ENCODE peak calls at places on chromosomes 5 and 9, in ten cellular contexts. X is endothelial cell, G is transverse colon, C is BJ, M is choroid plexus epithelial cell, Y is HCT116, N is AG09309, V is upper lobe of right lung, A is type B pancreatic cell, B is AG04449. Z is an unnamed sample.

GRCh38 chr5:160029004-160029403 is 20.1 kb downstream of the TTC1 start:
- DNase-seq in X (no peak), G (no peak), C (no peak), M (peak), Y (no peak), N (no peak), V (no peak), A (no peak), B (no peak), Z (no peak)

GRCh38 chr5:173878224-173878967 is 9.8 kb upstream of the CPEB4 start:
- DNase-seq in X (no peak), G (no peak), C (no peak), M (no peak), Y (no peak), N (no peak), V (no peak), A (no peak), B (no peak), Z (no peak)

GRCh38 chr5:27038476-27038875 is at the start of gene CDH9:
- DNase-seq in X (peak), G (no peak), C (no peak), M (peak), Y (no peak), N (no peak), V (no peak), A (no peak), B (no peak), Z (no peak)

GRCh38 chr5:103120607-103121200 is 603 bp downstream of the PPIP5K2 start:
- DNase-seq in X (no peak), G (peak), C (no peak), M (peak), Y (no peak), N (no peak), V (no peak), A (no peak), B (no peak), Z (no peak)

GRCh38 chr5:146599261-146599660 is 83.3 kb upstream of the GPR151 start:
- DNase-seq in X (no peak), G (no peak), C (no peak), M (no peak), Y (no peak), N (no peak), V (no peak), A (no peak), B (no peak), Z (no peak)

GRCh38 chr5:172294831-172295230 is 11.3 kb upstream of the UBTD2 start:
- DNase-seq in X (no peak), G (no peak), C (no peak), M (no peak), Y (no peak), N (no peak), V (no peak), A (no peak), B (no peak), Z (no peak)

GRCh38 chr5:67693956-67694564 is 497.5 kb upstream of the CD180 start:
- DNase-seq in X (no peak), G (peak), C (peak), M (peak), Y (no peak), N (no peak), V (peak), A (no peak), B (no peak), Z (no peak)

GRCh38 chr5:107542428-107542827 is 128.3 kb downstream of the EFNA5 start:
- DNase-seq in X (no peak), G (peak), C (no peak), M (peak), Y (peak), N (peak), V (peak), A (no peak), B (no peak), Z (peak)

GRCh38 chr9:106883626-106884190 is 20.7 kb downstream of the ZNF462 start:
- DNase-seq in X (no peak), G (no peak), C (no peak), M (peak), Y (no peak), N (no peak), V (no peak), A (no peak), B (no peak), Z (no peak)

GRCh38 chr5:34843482-34843881 is 4.5 kb downstream of the TTC23L start:
- DNase-seq in X (no peak), G (no peak), C (no peak), M (peak), Y (no peak), N (no peak), V (no peak), A (no peak), B (no peak), Z (no peak)

GRCh38 chr9:23412458-23412857 is 413.6 kb downstream of the ELAVL2 start:
- DNase-seq in X (no peak), G (no peak), C (no peak), M (no peak), Y (no peak), N (no peak), V (no peak), A (no peak), B (no peak), Z (no peak)

GRCh38 chr9:131398204-131398603 is 4.3 kb downstream of the PRRC2B start:
- DNase-seq in X (no peak), G (peak), C (no peak), M (peak), Y (no peak), N (no peak), V (no peak), A (no peak), B (no peak), Z (no peak)

GRCh38 chr9:117344892-117345660 is 69.8 kb downstream of the ASTN2 start:
- DNase-seq in X (no peak), G (no peak), C (no peak), M (peak), Y (no peak), N (no peak), V (no peak), A (no peak), B (no peak), Z (no peak)

GRCh38 chr9:131020862-131021261 is 11.9 kb downstream of the LAMC3 start:
- DNase-seq in X (no peak), G (no peak), C (no peak), M (no peak), Y (no peak), N (no peak), V (no peak), A (no peak), B (no peak), Z (no peak)

GRCh38 chr5:156329197-156329611 is 2.2 kb downstream of the SGCD start:
- DNase-seq in X (no peak), G (no peak), C (no peak), M (no peak), Y (no peak), N (no peak), V (no peak), A (no peak), B (no peak), Z (no peak)

DNA sequence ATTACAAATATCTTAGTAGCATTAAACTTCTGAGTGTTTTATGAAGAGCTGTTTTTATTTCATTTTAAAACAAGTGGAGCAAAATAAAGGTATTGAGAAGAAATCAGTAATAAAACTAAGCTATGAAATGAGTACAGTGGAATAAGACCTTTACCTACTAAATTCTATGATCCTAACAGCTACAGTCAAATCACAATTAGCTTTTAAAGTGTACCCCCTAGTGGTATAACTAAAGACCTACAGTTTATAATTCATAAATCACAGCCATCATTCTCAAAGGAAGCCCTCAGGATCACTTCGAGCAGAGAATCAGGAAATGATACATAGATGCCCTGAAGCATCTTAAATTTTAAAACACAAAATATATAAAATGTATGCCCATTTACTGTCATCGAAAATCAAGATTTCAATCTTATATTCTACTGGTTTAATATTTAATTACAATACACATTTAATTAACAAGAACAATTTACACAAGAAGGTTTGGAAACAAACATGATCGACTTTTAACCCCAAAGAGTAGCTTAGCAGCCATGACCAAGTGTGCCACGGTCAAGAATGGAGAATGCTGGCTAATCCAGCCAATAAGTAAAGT is 12.3 kb downstream of the CCNH start:
- DNase-seq in X (no peak), G (no peak), C (no peak), M (peak), Y (peak), N (no peak), V (no peak), A (no peak), B (no peak), Z (no peak)
- TF ChIP-seq CTCF in X (peak), G (peak), C (peak), M (peak), Y (peak), N (peak), V (peak), A (peak), B (peak), Z (peak)

GRCh38 chr5:32584651-32585050 is 706 bp upstream of the SUB1 start:
- DNase-seq in X (no peak), G (no peak), C (no peak), M (no peak), Y (no peak), N (no peak), V (no peak), A (no peak), B (no peak), Z (no peak)

GRCh38 chr5:32587067-32587551 is 1.8 kb downstream of the SUB1 start:
- DNase-seq in X (no peak), G (no peak), C (no peak), M (no peak), Y (no peak), N (no peak), V (no peak), A (no peak), B (no peak), Z (no peak)

GRCh38 chr5:32585122-32585445 is 273 bp upstream of the SUB1 start:
- DNase-seq in X (no peak), G (no peak), C (no peak), M (no peak), Y (no peak), N (no peak), V (no peak), A (no peak), B (no peak), Z (no peak)

GRCh38 chr5:32586251-32586642 is 890 bp downstream of the SUB1 start:
- DNase-seq in X (no peak), G (no peak), C (no peak), M (no peak), Y (no peak), N (no peak), V (no peak), A (no peak), B (no peak), Z (no peak)

DNA sequence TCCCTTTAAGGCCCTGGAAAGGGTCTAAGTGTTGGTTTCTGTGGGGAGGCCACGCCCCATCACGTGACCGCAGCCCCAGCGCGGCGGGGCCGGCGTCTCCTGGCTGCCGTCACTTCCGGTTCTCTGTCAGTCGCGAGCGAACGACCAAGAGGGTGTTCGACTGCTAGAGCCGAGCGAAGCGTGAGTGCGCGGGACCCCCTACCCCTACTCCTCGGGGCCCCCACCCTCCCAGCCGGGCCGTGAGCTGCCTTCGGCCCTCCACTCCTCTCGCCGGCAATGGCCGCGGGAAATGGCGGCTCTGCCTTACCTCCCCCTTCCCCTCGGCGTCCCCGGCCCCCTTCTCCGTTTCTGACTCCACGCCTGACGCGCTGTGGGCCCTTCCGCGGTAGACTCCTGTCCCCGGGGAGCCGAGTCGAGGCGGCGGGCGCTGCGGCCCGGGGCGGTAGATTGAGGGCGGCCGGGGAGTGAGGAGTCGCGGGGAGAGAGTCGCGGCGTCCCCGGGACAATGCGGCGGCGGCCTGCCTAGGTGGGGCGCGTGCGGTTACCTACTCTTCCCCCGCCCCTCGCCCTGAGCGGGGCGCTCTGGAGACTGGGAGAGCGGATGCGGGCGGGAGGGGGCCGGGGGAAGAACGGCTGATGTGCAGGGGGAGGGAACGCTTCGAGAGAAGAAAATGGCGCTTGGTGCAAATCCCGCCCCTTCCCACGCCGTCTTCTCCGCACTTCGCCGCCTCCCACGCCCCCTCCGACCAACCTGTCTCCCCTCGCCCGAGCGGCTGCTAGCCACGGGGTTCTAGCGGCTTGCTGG is at the start of gene SUB1:
- DNase-seq in X (peak), G (peak), C (peak), M (peak), Y (peak), N (peak), V (peak), A (peak), B (peak), Z (peak)
- TF ChIP-seq CTCF in X (no peak), G (no peak), C (peak), M (no peak), Y (no peak), N (no peak), V (no peak), A (no peak), B (peak), Z (no peak)

GRCh38 chr9:97109194-97109811 is 70.4 kb upstream of the CTSV start:
- DNase-seq in X (peak), G (peak), C (no peak), M (peak), Y (peak), N (no peak), V (no peak), A (no peak), B (no peak), Z (no peak)
- TF ChIP-seq CTCF in X (peak), G (peak), C (peak), M (peak), Y (peak), N (peak), V (peak), A (peak), B (peak), Z (peak)

GRCh38 chr9:136254381-136255165 is 9.0 kb upstream of the QSOX2 start:
- DNase-seq in X (no peak), G (no peak), C (no peak), M (peak), Y (no peak), N (no peak), V (no peak), A (no peak), B (no peak), Z (no peak)
- TF ChIP-seq CTCF in X (no peak), G (no peak), C (no peak), M (no peak), Y (no peak), N (no peak), V (no peak), A (no peak), B (no peak), Z (no peak)

Z was measured in RWPE2.